ENCODE peak calls at places on chromosomes 4 and X, in four cellular contexts. S is pancreas, R is bronchial epithelial cell, E is A673. F is an unnamed sample.

GRCh38 chr4:73853246-73853704 is at the start of gene PF4V1:
- DNase-seq in E (no peak), S (peak; percentile 65), R (no peak), F (no peak)

GRCh38 chrX:87621697-87622096 is 104.1 kb downstream of the KLHL4 start:
- DNase-seq in E (no peak), R (no peak), S (no peak), F (no peak)

GRCh38 chrX:136176399-136176825 is 29.1 kb downstream of the FHL1 start:
- DNase-seq in S (no peak), R (peak; percentile 64), E (no peak), F (peak; percentile 68)

GRCh38 chrX:80432863-80433262 is 12.6 kb downstream of the TENT5D start:
- DNase-seq in S (no peak), E (no peak), R (no peak), F (no peak)

GRCh38 chr4:41199788-41200187 is 14.6 kb downstream of the APBB2 start:
- DNase-seq in E (no peak), S (no peak), R (no peak), F (no peak)

GRCh38 chr4:121034010-121034409 is 38.3 kb downstream of the NDNF start:
- DNase-seq in S (no peak), E (peak; percentile 85), R (peak; percentile 41), F (no peak)

GRCh38 chr4:153573881-153574807 is 108.0 kb downstream of the TMEM131L start:
- DNase-seq in E (peak; percentile 85), S (no peak), R (peak; percentile 56), F (peak; percentile 67)

GRCh38 chr4:119317996-119318395 is 3.9 kb downstream of the FABP2 start:
- DNase-seq in S (no peak), E (no peak), R (no peak), F (no peak)

GRCh38 chr4:125315571-125316390 is 1.0 kb downstream of the FAT4 start:
- DNase-seq in E (peak; percentile 73), R (peak; percentile 25), S (peak; percentile 74), F (no peak)

GRCh38 chrX:45598841-45599240 is 398.2 kb upstream of the DIPK2B start:
- DNase-seq in E (no peak), S (no peak), R (no peak), F (peak; percentile 53)

GRCh38 chr4:113674251-113674650 is 87.3 kb downstream of the CAMK2D start:
- DNase-seq in S (no peak), E (peak; percentile 20), R (no peak), F (no peak)

GRCh38 chr4:52939739-52940138 is 77.6 kb downstream of the RASL11B start:
- DNase-seq in S (peak; percentile 73), R (no peak), E (no peak), F (no peak)

GRCh38 chr4:101346562-101347266 is 612 bp downstream of the PPP3CA start:
- DNase-seq in S (peak; percentile 81), R (peak; percentile 21), E (peak; percentile 80), F (no peak)

GRCh38 chrX:149903889-149904748 is 23.1 kb downstream of the MAGEA8 start:
- DNase-seq in R (peak; percentile 16), S (no peak), E (peak; percentile 18), F (no peak)

GRCh38 chrX:39985551-39985950 is 112.2 kb downstream of the BCOR start:
- DNase-seq in R (no peak), S (no peak), E (no peak), F (no peak)

GRCh38 chrX:26376037-26376708 is 160.2 kb downstream of the MAGEB5 start:
- DNase-seq in R (no peak), E (no peak), S (no peak), F (no peak)

GRCh38 chr4:157217708-157218107 is 2.8 kb upstream of the GRIA2 start:
- DNase-seq in R (peak; percentile 37), E (peak; percentile 29), S (no peak), F (no peak)

GRCh38 chr4:1376841-1377605 is 29.2 kb downstream of the NKX1-1 start:
- DNase-seq in E (no peak), S (peak; percentile 75), R (no peak), F (no peak)

GRCh38 chrX:37993857-37994619 is 12.3 kb upstream of the SYTL5 start:
- DNase-seq in E (no peak), S (no peak), R (peak; percentile 55), F (no peak)

GRCh38 chrX:82458207-82458754 is 1049.8 kb upstream of the POU3F4 start:
- DNase-seq in R (no peak), E (no peak), S (no peak), F (no peak)

GRCh38 chr4:41709844-41710481 is 38.6 kb downstream of the PHOX2B start:
- DNase-seq in S (no peak), E (peak; percentile 5), R (peak; percentile 99), F (peak; percentile 19)

GRCh38 chr4:52657630-52658501 is 1.2 kb downstream of the USP46 start:
- DNase-seq in S (no peak), R (peak; percentile 41), E (peak; percentile 24), F (no peak)

GRCh38 chrX:136457303-136457917 is 30.3 kb upstream of the BRS3 start:
- DNase-seq in S (no peak), E (no peak), R (no peak), F (no peak)

GRCh38 chrX:27555514-27555913 is 34.6 kb upstream of the DCAF8L2 start:
- DNase-seq in S (no peak), R (peak; percentile 14), E (peak; percentile 53), F (no peak)

GRCh38 chr4:139943277-139943676 is 210.7 kb downstream of the MAML3 start:
- DNase-seq in S (no peak), R (no peak), E (no peak), F (no peak)

GRCh38 chrX:85223359-85223758 is 20.2 kb downstream of the SATL1 start:
- DNase-seq in E (no peak), S (no peak), R (no peak), F (no peak)

GRCh38 chr4:94414907-94415306 is 36.8 kb upstream of the PDLIM5 start:
- DNase-seq in S (no peak), R (no peak), E (no peak), F (no peak)

GRCh38 chr4:137510866-137511265 is 21.4 kb downstream of the PCDH18 start:
- DNase-seq in R (peak; percentile 82), E (peak; percentile 91), S (no peak), F (peak; percentile 88)

GRCh38 chr4:3452376-3452775 is 10.6 kb downstream of the HGFAC start:
- DNase-seq in S (peak; percentile 38), R (no peak), E (no peak), F (no peak)

GRCh38 chrX:119687661-119688413 is 5.1 kb downstream of the SEPTIN6 start:
- DNase-seq in E (no peak), S (no peak), R (no peak), F (no peak)
- H3K4me3 ChIP-seq in E (no peak overlapping the region), S (no peak overlapping the region), R (no peak overlapping the region), F (no peak overlapping the region)

GRCh38 chrX:72128881-72129280 is 2.8 kb downstream of the RTL5 start:
- DNase-seq in E (peak; percentile 50), S (no peak), R (no peak), F (no peak)
- TF ChIP-seq CTCF in E (peak; percentile 39), S (no peak), R (peak; percentile 17), F (peak; percentile 35)

GRCh38 chr4:6308890-6309643 is 39.4 kb downstream of the WFS1 start:
- DNase-seq in E (peak; percentile 21), R (no peak), S (peak; percentile 66), F (no peak)
- H3K4me3 ChIP-seq in E (peak overlapping the region; percentile 45), R (no peak overlapping the region), S (peak overlapping the region; percentile 21), F (peak overlapping the region; percentile 29)

DNA sequence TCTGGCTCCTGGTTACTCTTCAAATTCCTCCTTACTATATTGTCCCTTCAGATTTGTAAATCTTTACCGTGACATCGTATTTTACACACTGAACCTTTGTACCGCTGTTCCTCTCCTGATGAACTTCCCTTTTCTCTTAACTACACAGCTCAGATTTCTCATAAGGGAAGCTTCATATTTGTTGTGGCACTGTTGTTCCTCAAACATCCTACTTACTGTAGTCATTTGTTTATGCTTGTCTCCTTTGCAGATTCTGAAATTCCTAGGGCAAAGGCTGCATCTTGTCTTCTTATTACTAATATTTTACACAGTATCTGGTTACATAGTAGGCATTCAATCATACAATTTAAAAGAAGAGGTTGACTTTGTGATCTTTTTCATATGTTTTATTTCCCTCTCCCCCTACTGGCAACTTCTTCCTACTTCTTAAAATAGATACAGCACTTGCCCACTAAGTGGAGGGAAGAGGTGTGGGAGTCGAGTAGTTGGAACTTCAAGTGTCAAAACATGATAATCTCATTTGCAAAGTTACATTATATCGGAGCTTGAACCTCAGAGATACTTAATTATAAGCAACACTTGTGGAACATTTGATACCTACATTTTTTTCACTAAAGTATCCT is 50.0 kb downstream of the TET2 start:
- DNase-seq in R (peak; percentile 34), S (no peak), E (peak; percentile 41), F (no peak)
- TF ChIP-seq CTCF in R (no peak), S (no peak), E (peak; percentile 54), F (peak; percentile 23)

DNA sequence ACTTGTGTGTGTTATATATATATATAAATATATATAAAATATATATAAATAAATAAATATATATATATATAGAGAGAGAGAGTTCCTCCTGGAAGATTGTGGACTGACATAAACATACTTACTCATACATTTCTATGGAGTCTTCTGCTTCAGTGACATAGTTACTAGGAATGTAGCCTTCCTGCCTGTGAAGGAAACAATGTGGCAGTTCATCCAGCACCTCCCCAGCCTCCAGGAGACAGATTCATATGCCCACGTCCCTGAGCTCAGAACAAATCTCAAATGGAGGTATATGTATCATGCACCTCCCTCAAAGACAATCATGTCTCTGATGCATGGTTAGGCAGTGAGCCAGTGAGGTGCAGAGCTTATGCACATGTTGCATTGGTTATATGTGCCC is 11.4 kb upstream of the TIMM8A start:
- DNase-seq in R (peak; percentile 32), E (no peak), S (no peak), F (no peak)
- H3K4me3 ChIP-seq in R (no peak overlapping the region), E (no peak overlapping the region), S (no peak overlapping the region), F (no peak overlapping the region)

GRCh38 chr4:54840992-54841768 is 183.4 kb downstream of the KIT start:
- DNase-seq in S (no peak), R (no peak), E (peak; percentile 16), F (no peak)
- TF ChIP-seq CTCF in S (no peak), R (no peak), E (peak; percentile 30), F (peak; percentile 45)

DNA sequence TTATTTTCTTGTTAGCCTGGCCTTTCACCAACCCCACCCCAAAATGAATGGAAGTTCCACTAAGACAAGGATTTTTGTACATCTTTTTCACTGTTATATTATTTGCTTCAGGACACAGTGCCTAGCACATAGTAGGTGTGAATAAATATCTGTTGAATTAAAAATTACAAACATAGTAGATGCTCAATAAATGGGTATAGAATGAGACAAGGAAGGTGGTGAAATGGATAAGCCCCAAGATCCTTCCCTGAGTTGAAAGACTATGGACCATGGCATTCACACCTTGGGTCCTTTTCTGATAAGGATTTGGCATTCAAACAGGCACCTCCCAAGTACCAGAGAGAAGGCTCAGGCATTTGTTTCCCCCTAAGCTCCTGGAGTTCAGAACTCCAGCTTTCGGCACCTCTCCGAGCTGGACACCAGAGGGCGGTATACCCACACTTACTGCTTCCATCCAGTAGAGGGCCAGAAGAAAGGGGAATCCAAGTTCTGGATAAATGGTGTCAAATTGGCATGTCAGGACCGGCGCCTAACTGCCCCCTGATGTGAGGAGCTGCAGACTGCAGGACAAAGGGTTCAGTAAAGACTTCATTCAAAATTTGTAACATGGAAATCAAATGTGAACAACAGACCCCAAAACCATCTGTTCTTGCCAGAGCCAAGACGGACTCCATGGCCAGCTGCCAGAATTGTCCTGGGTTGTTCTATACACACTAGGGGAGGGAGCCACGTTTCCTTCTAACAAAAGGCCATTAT is 193.0 kb downstream of the GPC3 start:
- DNase-seq in S (peak; percentile 80), R (peak; percentile 54), E (peak; percentile 88), F (no peak)
- H3K4me3 ChIP-seq in S (no peak overlapping the region), R (no peak overlapping the region), E (no peak overlapping the region), F (peak overlapping the region; percentile 23)